ENCODE peak calls at places on chromosome 7, in four cellular contexts. One of them, this sample, is unnamed.

GRCh38 chr7:87797798-87798403 is 78.3 kb downstream of the SLC25A40 start:
- DNase-seq in astrocyte: peak
- DNase-seq in astrocyte of the spinal cord: peak
- DNase-seq in Peyer's patch: no peak
- DNase-seq in this sample: peak

GRCh38 chr7:105594034-105594433 is 12.7 kb upstream of the EFCAB10 start:
- DNase-seq in astrocyte: no peak
- DNase-seq in astrocyte of the spinal cord: no peak
- DNase-seq in Peyer's patch: no peak
- DNase-seq in this sample: no peak

GRCh38 chr7:446289-446935 is 73.2 kb downstream of the PDGFA start:
- DNase-seq in astrocyte: no peak
- DNase-seq in astrocyte of the spinal cord: no peak
- DNase-seq in Peyer's patch: no peak
- DNase-seq in this sample: no peak

GRCh38 chr7:127091620-127092019 is 161.1 kb downstream of the GRM8 start:
- DNase-seq in Peyer's patch: no peak
- DNase-seq in astrocyte of the spinal cord: no peak
- DNase-seq in astrocyte: no peak
- DNase-seq in this sample: no peak

GRCh38 chr7:107622429-107622828 is 38.2 kb upstream of the SLC26A4 start:
- DNase-seq in astrocyte: peak
- DNase-seq in astrocyte of the spinal cord: peak
- DNase-seq in Peyer's patch: no peak
- DNase-seq in this sample: peak

GRCh38 chr7:39758234-39758970 is 135.0 kb downstream of the RALA start:
- DNase-seq in astrocyte of the spinal cord: no peak
- DNase-seq in Peyer's patch: no peak
- DNase-seq in astrocyte: no peak
- DNase-seq in this sample: no peak

GRCh38 chr7:2564970-2565546 is 6.3 kb downstream of the IQCE start:
- DNase-seq in astrocyte: no peak
- DNase-seq in Peyer's patch: peak
- DNase-seq in astrocyte of the spinal cord: no peak
- DNase-seq in this sample: no peak

GRCh38 chr7:12768948-12769347 is 81.5 kb downstream of the ARL4A start:
- DNase-seq in astrocyte of the spinal cord: no peak
- DNase-seq in Peyer's patch: no peak
- DNase-seq in astrocyte: no peak
- DNase-seq in this sample: no peak

GRCh38 chr7:137694405-137694804 is 152.4 kb downstream of the DGKI start:
- DNase-seq in Peyer's patch: no peak
- DNase-seq in astrocyte of the spinal cord: no peak
- DNase-seq in astrocyte: no peak
- DNase-seq in this sample: peak

GRCh38 chr7:153504288-153505075 is 547.7 kb upstream of the DPP6 start:
- DNase-seq in Peyer's patch: no peak
- DNase-seq in astrocyte of the spinal cord: no peak
- DNase-seq in astrocyte: no peak
- DNase-seq in this sample: no peak

GRCh38 chr7:32680259-32681173 is 185.2 kb downstream of the AVL9 start:
- DNase-seq in astrocyte: peak
- DNase-seq in astrocyte of the spinal cord: peak
- DNase-seq in Peyer's patch: no peak
- DNase-seq in this sample: peak

GRCh38 chr7:108067844-108068243 is 62.3 kb downstream of the LAMB4 start:
- DNase-seq in astrocyte of the spinal cord: no peak
- DNase-seq in Peyer's patch: no peak
- DNase-seq in astrocyte: no peak
- DNase-seq in this sample: no peak

GRCh38 chr7:158702196-158702595 is 2.4 kb downstream of the NCAPG2 start:
- DNase-seq in Peyer's patch: no peak
- DNase-seq in astrocyte of the spinal cord: no peak
- DNase-seq in astrocyte: no peak
- DNase-seq in this sample: no peak
- H3K4me3 ChIP-seq in Peyer's patch: no peak
- H3K4me3 ChIP-seq in astrocyte of the spinal cord: no peak
- H3K4me3 ChIP-seq in astrocyte: peak
- H3K4me3 ChIP-seq in this sample: no peak

GRCh38 chr7:142482899-142483658 is 225.2 kb upstream of the PRSS58 start:
- DNase-seq in Peyer's patch: no peak
- DNase-seq in astrocyte: no peak
- DNase-seq in astrocyte of the spinal cord: peak
- DNase-seq in this sample: peak
- TF ChIP-seq CTCF in Peyer's patch: no peak
- TF ChIP-seq CTCF in astrocyte: peak
- TF ChIP-seq CTCF in astrocyte of the spinal cord: peak
- TF ChIP-seq CTCF in this sample: peak

GRCh38 chr7:151342102-151342646 is 562 bp downstream of the NUB1 start:
- DNase-seq in astrocyte: no peak
- DNase-seq in astrocyte of the spinal cord: peak
- DNase-seq in Peyer's patch: no peak
- DNase-seq in this sample: no peak
- H3K4me3 ChIP-seq in astrocyte: peak
- H3K4me3 ChIP-seq in astrocyte of the spinal cord: peak
- H3K4me3 ChIP-seq in Peyer's patch: peak
- H3K4me3 ChIP-seq in this sample: peak

GRCh38 chr7:150610193-150610592 is 22.0 kb downstream of the GIMAP6 start:
- DNase-seq in Peyer's patch: no peak
- DNase-seq in astrocyte of the spinal cord: no peak
- DNase-seq in astrocyte: no peak
- DNase-seq in this sample: no peak

GRCh38 chr7:150612925-150613324 is 19.3 kb downstream of the GIMAP6 start:
- DNase-seq in astrocyte: no peak
- DNase-seq in astrocyte of the spinal cord: no peak
- DNase-seq in Peyer's patch: no peak
- DNase-seq in this sample: no peak
- TF ChIP-seq CTCF in astrocyte: no peak
- TF ChIP-seq CTCF in astrocyte of the spinal cord: no peak
- TF ChIP-seq CTCF in Peyer's patch: no peak
- TF ChIP-seq CTCF in this sample: no peak

DNA sequence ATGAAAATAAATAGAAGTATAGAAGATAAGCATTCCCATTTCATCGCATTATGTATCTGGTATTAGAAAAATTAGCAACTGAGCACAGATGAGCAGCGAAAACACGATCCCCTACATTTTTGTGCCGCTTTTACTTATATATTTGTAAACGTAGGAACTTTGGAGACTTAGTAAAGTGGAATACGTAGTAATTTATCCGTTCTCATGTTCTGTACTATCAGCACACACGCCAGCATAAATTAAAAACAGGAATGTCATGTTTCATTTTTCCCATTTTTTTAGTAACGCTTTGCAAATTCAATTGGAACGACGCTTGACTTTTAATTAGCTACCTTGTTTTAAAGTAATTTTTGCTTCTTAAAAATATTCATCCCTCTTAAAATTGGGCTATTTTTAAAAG is 2.4 kb downstream of the ZNRF2 start:
- DNase-seq in astrocyte: no peak
- DNase-seq in Peyer's patch: no peak
- DNase-seq in astrocyte of the spinal cord: no peak
- DNase-seq in this sample: no peak
- H3K4me3 ChIP-seq in astrocyte: peak
- H3K4me3 ChIP-seq in Peyer's patch: peak
- H3K4me3 ChIP-seq in astrocyte of the spinal cord: peak
- H3K4me3 ChIP-seq in this sample: no peak

GRCh38 chr7:114663502-114663901 is 248.9 kb downstream of the FOXP2 start:
- DNase-seq in Peyer's patch: no peak
- DNase-seq in astrocyte: peak
- DNase-seq in astrocyte of the spinal cord: peak
- DNase-seq in this sample: peak
- TF ChIP-seq CTCF in Peyer's patch: no peak
- TF ChIP-seq CTCF in astrocyte: peak
- TF ChIP-seq CTCF in astrocyte of the spinal cord: peak
- TF ChIP-seq CTCF in this sample: peak

GRCh38 chr7:140060788-140061606 is 1.8 kb downstream of the PARP12 start:
- DNase-seq in astrocyte: peak
- DNase-seq in Peyer's patch: no peak
- DNase-seq in astrocyte of the spinal cord: peak
- DNase-seq in this sample: peak
- H3K4me3 ChIP-seq in astrocyte: no peak
- H3K4me3 ChIP-seq in Peyer's patch: peak
- H3K4me3 ChIP-seq in astrocyte of the spinal cord: no peak
- H3K4me3 ChIP-seq in this sample: no peak

This sample was measured in AG10803.